ENCODE peak calls at places on chromosome 14, in four cellular contexts. I is AG04450, V is lower leg skin, H is fibroblast of mammary gland. S is an unnamed sample.

GRCh38 chr14:103408491-103409155 is 23.4 kb downstream of the MARK3 start:
- DNase-seq in I (no peak), V (no peak), H (no peak), S (no peak)

GRCh38 chr14:35050652-35051051 is 4.6 kb downstream of the FAM177A1 start:
- DNase-seq in I (no peak), V (no peak), H (peak; percentile 72), S (no peak)

GRCh38 chr14:26761532-26761931 is 163.7 kb upstream of the NOVA1 start:
- DNase-seq in I (no peak), V (no peak), H (no peak), S (no peak)

GRCh38 chr14:32560213-32560857 is 231.2 kb downstream of the AKAP6 start:
- DNase-seq in I (peak; percentile 71), V (peak; percentile 35), H (peak; percentile 84), S (no peak)

GRCh38 chr14:58395815-58396626 is at the start of gene TOMM20L:
- DNase-seq in I (peak; percentile 4), V (peak; percentile 54), H (peak; percentile 47), S (no peak)

GRCh38 chr14:34361504-34362011 is 100.5 kb downstream of the SPTSSA start:
- DNase-seq in I (no peak), V (no peak), H (peak; percentile 66), S (no peak)

GRCh38 chr14:60346706-60347105 is 97.7 kb downstream of the PPM1A start:
- DNase-seq in I (no peak), V (no peak), H (no peak), S (no peak)

GRCh38 chr14:45705954-45706353 is 453.0 kb upstream of the MIS18BP1 start:
- DNase-seq in I (no peak), V (no peak), H (no peak), S (no peak)

GRCh38 chr14:69712637-69713088 is 54.3 kb upstream of the SRSF5 start:
- DNase-seq in I (no peak), V (no peak), H (no peak), S (no peak)

GRCh38 chr14:89317051-89317691 is 99.9 kb downstream of the FOXN3 start:
- DNase-seq in I (no peak), V (no peak), H (no peak), S (no peak)
- H3K4me3 ChIP-seq in I (no peak overlapping the region), V (no peak overlapping the region), H (no peak overlapping the region), S (no peak overlapping the region)

GRCh38 chr14:81208489-81208888 is 12.3 kb downstream of the GTF2A1 start:
- DNase-seq in I (no peak), V (no peak), H (no peak), S (no peak)
- H3K4me3 ChIP-seq in I (no peak overlapping the region), V (no peak overlapping the region), H (no peak overlapping the region), S (no peak overlapping the region)

GRCh38 chr14:94447986-94448808 is 4.4 kb downstream of the SERPINA11 start:
- DNase-seq in I (no peak), V (peak; percentile 32), H (no peak), S (no peak)

GRCh38 chr14:94451826-94452225 is 774 bp downstream of the SERPINA11 start:
- DNase-seq in I (no peak), V (no peak), H (no peak), S (no peak)

GRCh38 chr14:94449930-94450329 is 2.7 kb downstream of the SERPINA11 start:
- DNase-seq in I (no peak), V (no peak), H (no peak), S (no peak)

GRCh38 chr14:94450722-94451090 is 1.9 kb downstream of the SERPINA11 start:
- DNase-seq in I (no peak), V (no peak), H (no peak), S (no peak)

GRCh38 chr14:94451091-94451751 is 1.4 kb downstream of the SERPINA11 start:
- DNase-seq in I (no peak), V (no peak), H (no peak), S (no peak)
- H3K4me3 ChIP-seq in I (no peak overlapping the region), V (no peak overlapping the region), H (no peak overlapping the region), S (no peak overlapping the region)

GRCh38 chr14:20986811-20987210 is 3.0 kb upstream of the METTL17 start:
- DNase-seq in I (peak; percentile 75), V (peak; percentile 59), H (peak; percentile 98), S (peak; percentile 31)

GRCh38 chr14:20989787-20990600 is at the start of gene METTL17:
- DNase-seq in I (peak; percentile 96), V (peak; percentile 95), H (peak; percentile 97), S (peak; percentile 84)

GRCh38 chr14:20989464-20989786 is 355 bp upstream of the METTL17 start:
- DNase-seq in I (no peak), V (no peak), H (no peak), S (no peak)

DNA sequence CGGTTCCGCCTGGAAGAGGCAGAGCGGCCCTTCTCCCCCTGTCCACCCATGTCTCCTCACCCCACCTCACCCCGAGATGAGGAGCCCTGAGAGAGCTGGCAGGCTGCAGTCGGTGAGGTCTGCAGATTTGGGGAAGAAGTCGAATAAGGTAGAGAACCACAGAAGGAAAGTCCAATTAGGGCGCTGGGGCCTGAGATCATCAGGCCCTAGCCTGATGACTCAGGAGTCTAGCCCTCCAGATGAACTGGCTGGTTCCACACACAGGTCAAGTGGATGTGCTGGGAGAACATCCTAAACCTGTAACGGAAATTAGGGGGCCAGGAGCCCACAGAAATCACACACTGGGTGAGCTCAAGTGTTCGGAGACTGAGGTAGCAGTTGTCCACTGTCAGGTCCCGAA is 1.1 kb upstream of the METTL17 start:
- DNase-seq in I (no peak), V (no peak), H (peak; percentile 34), S (no peak)
- H3K4me3 ChIP-seq in I (no peak overlapping the region), V (no peak overlapping the region), H (no peak overlapping the region), S (no peak overlapping the region)

DNA sequence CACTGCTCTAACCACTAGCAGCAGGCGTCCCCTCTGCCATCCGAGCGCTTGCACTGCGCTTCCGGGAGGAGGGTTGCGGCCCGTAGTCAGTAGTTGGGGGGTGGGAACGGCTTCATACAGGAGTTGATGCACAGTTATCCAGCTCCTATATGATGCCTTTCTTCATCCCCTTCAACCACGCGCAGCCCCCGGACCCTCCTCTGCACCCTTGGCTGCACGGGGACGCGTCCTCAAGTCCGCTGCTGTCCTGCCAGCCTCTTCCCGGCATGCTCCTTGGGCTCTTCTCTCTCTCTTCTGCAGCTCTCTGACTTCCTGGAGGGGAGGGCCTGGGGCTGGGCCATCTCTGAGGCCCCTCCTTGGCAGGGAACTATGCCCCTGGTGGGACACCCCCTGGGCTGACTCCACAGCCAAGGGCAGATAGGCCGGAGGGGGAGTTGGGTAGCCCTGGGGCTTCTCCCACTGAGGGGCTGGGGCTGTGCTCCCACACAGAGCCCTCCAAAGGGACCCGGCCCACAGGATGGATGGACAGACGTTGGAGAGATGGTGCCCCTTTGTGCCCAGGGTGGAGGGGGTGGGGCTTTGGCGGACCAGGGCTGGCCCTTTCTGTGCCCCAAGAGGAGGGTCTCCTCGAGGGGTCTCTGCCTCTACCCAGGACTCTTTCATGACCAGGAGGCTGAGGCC is 29.0 kb downstream of the RTL1 start:
- DNase-seq in I (no peak), V (no peak), H (no peak), S (no peak)
- H3K4me3 ChIP-seq in I (no peak overlapping the region), V (no peak overlapping the region), H (no peak overlapping the region), S (no peak overlapping the region)

DNA sequence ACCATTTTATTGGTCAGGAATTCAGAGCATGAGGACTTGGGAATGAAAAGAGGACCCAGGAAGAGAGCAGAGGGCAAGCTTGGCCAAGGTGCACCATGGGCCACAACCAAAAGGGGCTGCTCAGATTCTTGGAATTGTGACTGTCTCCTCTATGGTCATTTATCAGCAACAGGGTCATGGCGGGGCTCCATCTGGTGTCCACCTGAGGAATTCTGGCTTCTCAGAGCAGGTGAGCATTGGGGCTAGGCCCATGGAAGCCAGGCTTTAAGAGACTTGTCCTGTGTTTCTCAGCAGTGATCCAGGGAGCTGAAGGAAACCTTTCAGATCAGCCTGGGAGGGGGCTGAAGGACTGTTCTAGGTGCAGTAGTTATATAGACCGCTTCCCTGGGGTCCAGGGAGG is 2.6 kb upstream of the RIN3 start:
- DNase-seq in I (no peak), V (no peak), H (no peak), S (no peak)
- H3K4me3 ChIP-seq in I (no peak overlapping the region), V (no peak overlapping the region), H (no peak overlapping the region), S (no peak overlapping the region)

GRCh38 chr14:68665116-68665515 is 127.8 kb downstream of the ZFP36L1 start:
- DNase-seq in I (no peak), V (no peak), H (peak; percentile 88), S (no peak)
- H3K4me3 ChIP-seq in I (no peak overlapping the region), V (no peak overlapping the region), H (no peak overlapping the region), S (no peak overlapping the region)

S was measured in tibial nerve.